ENCODE peak calls at places on chromosomes 3 and 15, in nine cellular contexts. A is activated T-helper 1 cell treated with Interleukin-2 at 50 U/mL for 16 hours; Z is stimulated activated naive B cell treated with anti-CD40 and anti-IgM and Interleukin-4, amounts not matched to agents 10 μg/mL and 1 μg/mL and 100 μg/mL, for 72 hours; J is putamen; T is RPMI8226; C is psoas muscle; N is LHCN-M2; M is epithelial cell of proximal tubule; I is left colon. G is an unnamed sample.

GRCh38 chr15:48671381-48672022 is 26.0 kb upstream of the FBN1 start:
- DNase-seq in M (no peak), J (no peak), I (peak), A (no peak), N (peak), C (peak), Z (no peak), T (no peak), G (no peak)

GRCh38 chr15:81113861-81114261 is 20.2 kb upstream of the CFAP161 start:
- DNase-seq in C (no peak), N (no peak), I (no peak), A (no peak), T (no peak), Z (no peak), M (no peak), J (no peak), G (no peak)

GRCh38 chr3:100155590-100155989 is 41.3 kb upstream of the FILIP1L start:
- DNase-seq in T (no peak), I (no peak), J (no peak), N (no peak), M (no peak), A (no peak), Z (no peak), C (no peak), G (no peak)

GRCh38 chr15:74817370-74817737 is 4.7 kb downstream of the LMAN1L start:
- DNase-seq in C (peak), M (no peak), N (peak), I (peak), J (no peak), T (peak), Z (no peak), A (no peak), G (no peak)

GRCh38 chr3:64011685-64012084 is 11.6 kb downstream of the PSMD6 start:
- DNase-seq in M (no peak), Z (no peak), A (no peak), C (no peak), J (no peak), I (no peak), T (no peak), N (peak), G (no peak)

GRCh38 chr15:29601811-29602210 is 220.5 kb downstream of the TJP1 start:
- DNase-seq in C (no peak), I (no peak), M (no peak), N (peak), Z (no peak), A (no peak), T (no peak), J (no peak), G (no peak)

GRCh38 chr3:179000144-179000543 is 71.5 kb downstream of the ZMAT3 start:
- DNase-seq in J (no peak), C (no peak), A (no peak), I (no peak), Z (no peak), T (no peak), N (peak), M (no peak), G (no peak)

GRCh38 chr3:72745146-72745976 is 102.9 kb downstream of the SHQ1 start:
- DNase-seq in J (no peak), N (no peak), A (no peak), Z (no peak), C (no peak), M (no peak), T (no peak), I (peak), G (no peak)

GRCh38 chr3:150599611-150600297 is 3.4 kb upstream of the SELENOT start:
- DNase-seq in M (peak), C (no peak), I (no peak), J (no peak), N (peak), A (no peak), T (peak), Z (peak), G (no peak)

GRCh38 chr15:51243774-51244173 is 94.6 kb downstream of the CYP19A1 start:
- DNase-seq in N (no peak), I (no peak), C (no peak), Z (no peak), T (peak), J (peak), M (no peak), A (no peak), G (no peak)

GRCh38 chr3:184786271-184787010 is 25.5 kb upstream of the VPS8 start:
- DNase-seq in A (no peak), C (peak), Z (no peak), N (peak), M (no peak), T (no peak), J (peak), I (peak), G (no peak)

GRCh38 chr3:46208167-46208704 is at the start of gene CCR1:
- DNase-seq in Z (peak), I (no peak), A (no peak), J (peak), C (peak), N (peak), M (no peak), T (peak), G (no peak)

GRCh38 chr3:188234172-188234571 is 80.2 kb downstream of the LPP start:
- DNase-seq in M (no peak), I (no peak), C (no peak), Z (no peak), N (peak), J (no peak), T (no peak), A (no peak), G (no peak)

GRCh38 chr3:70832035-70832795 is 519.8 kb upstream of the MDFIC2 start:
- DNase-seq in N (peak), M (no peak), Z (no peak), C (peak), A (no peak), J (no peak), I (no peak), T (no peak), G (no peak)

GRCh38 chr3:157956850-157957249 is 149.4 kb downstream of the SHOX2 start:
- DNase-seq in N (no peak), J (no peak), M (no peak), I (no peak), T (no peak), A (no peak), Z (no peak), C (no peak), G (no peak)

GRCh38 chr3:170634663-170635096 is 48.8 kb upstream of the SLC7A14 start:
- DNase-seq in Z (peak), N (no peak), M (no peak), C (no peak), I (no peak), T (no peak), A (no peak), J (no peak), G (no peak)

GRCh38 chr3:37904614-37905047 is 43.0 kb downstream of the CTDSPL start:
- DNase-seq in A (no peak), M (no peak), I (no peak), N (peak), C (no peak), J (no peak), T (no peak), Z (no peak), G (no peak)

G was measured in pancreas.